ENCODE peak calls at places on chromosomes 6 and 20, in seven cellular contexts. One of them, this sample, is unnamed.

GRCh38 chr6:159533568-159533967 is 159.5 kb downstream of the SOD2 start:
- DNase-seq in NCI-H1417: no peak
- DNase-seq in neural crest cell: no peak
- DNase-seq in GDM1: no peak
- DNase-seq in effector memory CD8-positive, alpha-beta T cell: no peak
- DNase-seq in neural progenitor cell: no peak
- DNase-seq in NCI-H69: no peak
- DNase-seq in this sample: no peak

GRCh38 chr6:4350571-4351505 is 215.5 kb upstream of the ECI2 start:
- DNase-seq in NCI-H1417: no peak
- DNase-seq in GDM1: no peak
- DNase-seq in neural progenitor cell: no peak
- DNase-seq in effector memory CD8-positive, alpha-beta T cell: no peak
- DNase-seq in NCI-H69: peak; percentile 44
- DNase-seq in neural crest cell: no peak
- DNase-seq in this sample: no peak

GRCh38 chr20:32249030-32249738 is 28.3 kb upstream of the KIF3B start:
- DNase-seq in NCI-H1417: no peak
- DNase-seq in NCI-H69: no peak
- DNase-seq in effector memory CD8-positive, alpha-beta T cell: peak; percentile 34
- DNase-seq in neural progenitor cell: no peak
- DNase-seq in neural crest cell: no peak
- DNase-seq in GDM1: no peak
- DNase-seq in this sample: no peak

GRCh38 chr20:9220874-9221547 is 152.1 kb downstream of the PLCB4 start:
- DNase-seq in neural progenitor cell: peak; percentile 28
- DNase-seq in effector memory CD8-positive, alpha-beta T cell: no peak
- DNase-seq in NCI-H69: no peak
- DNase-seq in GDM1: no peak
- DNase-seq in neural crest cell: no peak
- DNase-seq in NCI-H1417: no peak
- DNase-seq in this sample: no peak

GRCh38 chr6:154738561-154738961 is 5.3 kb downstream of the SCAF8 start:
- DNase-seq in NCI-H1417: no peak
- DNase-seq in NCI-H69: no peak
- DNase-seq in effector memory CD8-positive, alpha-beta T cell: no peak
- DNase-seq in neural progenitor cell: peak; percentile 52
- DNase-seq in GDM1: no peak
- DNase-seq in neural crest cell: no peak
- DNase-seq in this sample: no peak

GRCh38 chr6:123415844-123416468 is 220.8 kb downstream of the TRDN start:
- DNase-seq in neural progenitor cell: peak; percentile 79
- DNase-seq in effector memory CD8-positive, alpha-beta T cell: no peak
- DNase-seq in NCI-H1417: peak; percentile 87
- DNase-seq in NCI-H69: peak; percentile 87
- DNase-seq in GDM1: peak; percentile 27
- DNase-seq in neural crest cell: peak; percentile 61
- DNase-seq in this sample: peak; percentile 60

GRCh38 chr6:169845426-169846285 is 94.2 kb downstream of the ERMARD start:
- DNase-seq in effector memory CD8-positive, alpha-beta T cell: no peak
- DNase-seq in NCI-H69: peak; percentile 53
- DNase-seq in neural progenitor cell: no peak
- DNase-seq in neural crest cell: no peak
- DNase-seq in GDM1: no peak
- DNase-seq in NCI-H1417: peak; percentile 22
- DNase-seq in this sample: no peak

GRCh38 chr6:7973603-7974002 is 63.0 kb upstream of the TXNDC5 start:
- DNase-seq in neural progenitor cell: no peak
- DNase-seq in neural crest cell: no peak
- DNase-seq in GDM1: no peak
- DNase-seq in NCI-H1417: no peak
- DNase-seq in NCI-H69: peak; percentile 76
- DNase-seq in effector memory CD8-positive, alpha-beta T cell: no peak
- DNase-seq in this sample: no peak

GRCh38 chr6:37125779-37126553 is 44.0 kb upstream of the PIM1 start:
- DNase-seq in effector memory CD8-positive, alpha-beta T cell: no peak
- DNase-seq in NCI-H1417: no peak
- DNase-seq in GDM1: no peak
- DNase-seq in neural progenitor cell: peak; percentile 94
- DNase-seq in neural crest cell: peak; percentile 22
- DNase-seq in NCI-H69: no peak
- DNase-seq in this sample: peak; percentile 80

GRCh38 chr6:159724778-159725177 is 2.5 kb upstream of the WTAP start:
- DNase-seq in NCI-H69: no peak
- DNase-seq in GDM1: no peak
- DNase-seq in neural crest cell: no peak
- DNase-seq in NCI-H1417: no peak
- DNase-seq in neural progenitor cell: no peak
- DNase-seq in effector memory CD8-positive, alpha-beta T cell: no peak
- DNase-seq in this sample: no peak